ENCODE peak calls at places on chromosomes 6 and 20, in five cellular contexts. E is Ammon's horn, L is gastrocnemius medialis, B is GM12865, X is GM03348. N is an unnamed sample.

GRCh38 chr6:116801971-116802370 is 26.9 kb downstream of the GPRC6A start:
- DNase-seq in E (no peak), L (no peak), B (no peak), X (no peak), N (no peak)

GRCh38 chr20:22768779-22769178 is 184.4 kb upstream of the FOXA2 start:
- DNase-seq in E (no peak), L (no peak), B (no peak), X (no peak), N (no peak)

GRCh38 chr20:61328906-61329558 is 77.0 kb downstream of the CDH4 start:
- DNase-seq in E (peak), L (no peak), B (no peak), X (peak), N (peak)

GRCh38 chr6:17724341-17724740 is 17.6 kb upstream of the NUP153 start:
- DNase-seq in E (no peak), L (no peak), B (no peak), X (no peak), N (no peak)

GRCh38 chr6:126685182-126685581 is 345.3 kb downstream of the CENPW start:
- DNase-seq in E (no peak), L (no peak), B (no peak), X (no peak), N (no peak)

GRCh38 chr6:68834561-68834960 is 199.5 kb downstream of the ADGRB3 start:
- DNase-seq in E (no peak), L (no peak), B (no peak), X (no peak), N (no peak)

GRCh38 chr6:163926642-163927041 is 512.1 kb downstream of the QKI start:
- DNase-seq in E (peak), L (peak), B (no peak), X (peak), N (no peak)

GRCh38 chr6:13917141-13917540 is 7.6 kb upstream of the RNF182 start:
- DNase-seq in E (no peak), L (no peak), B (no peak), X (no peak), N (no peak)

GRCh38 chr6:138404666-138405337 is 779 bp downstream of the HEBP2 start:
- DNase-seq in E (no peak), L (no peak), B (no peak), X (peak), N (no peak)

GRCh38 chr6:329888-330691 is 37.8 kb downstream of the DUSP22 start:
- DNase-seq in E (no peak), L (no peak), B (peak), X (no peak), N (no peak)

GRCh38 chr6:89553446-89553845 is 85.1 kb downstream of the LYRM2 start:
- DNase-seq in E (no peak), L (no peak), B (no peak), X (no peak), N (no peak)

GRCh38 chr6:80767808-80768207 is 661.3 kb downstream of the BCKDHB start:
- DNase-seq in E (no peak), L (peak), B (no peak), X (peak), N (no peak)

GRCh38 chr6:125584468-125584939 is 164.9 kb upstream of the HEY2 start:
- DNase-seq in E (peak), L (peak), B (no peak), X (no peak), N (no peak)

GRCh38 chr6:24569811-24570210 is 75.0 kb downstream of the ALDH5A1 start:
- DNase-seq in E (no peak), L (no peak), B (no peak), X (no peak), N (no peak)

N was measured in left lobe of liver.